ENCODE peak calls at places on chromosome 5, in four cellular contexts. X, L, Q and W are unnamed samples.

GRCh38 chr5:78483809-78484521 is 123.5 kb downstream of the SCAMP1 start:
- DNase-seq in L (no peak), Q (no peak), X (no peak), W (no peak)

GRCh38 chr5:78221964-78222451 is 72.5 kb downstream of the AP3B1 start:
- DNase-seq in L (no peak), X (no peak), Q (no peak), W (no peak)

GRCh38 chr5:43602456-43602817 is 543 bp upstream of the NNT start:
- DNase-seq in Q (peak; percentile 42), X (no peak), L (no peak), W (peak; percentile 68)

GRCh38 chr5:73540192-73540591 is 25.2 kb downstream of the ANKRA2 start:
- DNase-seq in L (no peak), Q (no peak), X (no peak), W (no peak)

GRCh38 chr5:3325206-3325605 is 270.4 kb upstream of the IRX1 start:
- DNase-seq in L (no peak), X (no peak), Q (peak; percentile 4), W (no peak)

GRCh38 chr5:121182788-121183490 is 668.7 kb upstream of the FTMT start:
- DNase-seq in L (no peak), X (no peak), Q (no peak), W (no peak)

GRCh38 chr5:86979801-86980510 is 287.7 kb upstream of the RASA1 start:
- DNase-seq in X (no peak), L (no peak), Q (peak; percentile 12), W (no peak)

GRCh38 chr5:68898961-68899471 is 194.8 kb upstream of the SLC30A5 start:
- DNase-seq in X (no peak), L (no peak), Q (peak; percentile 29), W (no peak)

GRCh38 chr5:130222638-130223037 is 318.4 kb downstream of the CHSY3 start:
- DNase-seq in X (no peak), L (no peak), Q (no peak), W (no peak)

GRCh38 chr5:72282878-72283277 is 37.2 kb downstream of the MRPS27 start:
- DNase-seq in Q (no peak), X (no peak), L (no peak), W (no peak)

GRCh38 chr5:141969783-141970741 is 1.2 kb downstream of the RNF14 start:
- DNase-seq in Q (peak; percentile 45), L (no peak), X (no peak), W (no peak)

GRCh38 chr5:144712090-144712489 is 541.4 kb downstream of the KCTD16 start:
- DNase-seq in Q (no peak), L (no peak), X (no peak), W (no peak)

GRCh38 chr5:124744170-124744911 is 2.1 kb downstream of the ZNF608 start:
- DNase-seq in L (peak; percentile 58), Q (no peak), X (no peak), W (peak; percentile 84)

GRCh38 chr5:27276119-27276518 is 237.7 kb upstream of the CDH9 start:
- DNase-seq in Q (no peak), X (no peak), L (no peak), W (no peak)

GRCh38 chr5:66498791-66499207 is 97.4 kb upstream of the MAST4 start:
- DNase-seq in L (no peak), X (no peak), Q (no peak), W (peak; percentile 20)

GRCh38 chr5:151947924-151948323 is 23.3 kb upstream of the GLRA1 start:
- DNase-seq in Q (no peak), X (no peak), L (no peak), W (no peak)

GRCh38 chr5:143714629-143715028 is 97.3 kb upstream of the HMHB1 start:
- DNase-seq in L (no peak), Q (no peak), X (no peak), W (no peak)

GRCh38 chr5:158170060-158170459 is 311.1 kb upstream of the CLINT1 start:
- DNase-seq in L (no peak), Q (no peak), X (no peak), W (no peak)

GRCh38 chr5:65913519-65913918 is 12.9 kb upstream of the ERBIN start:
- DNase-seq in L (no peak), Q (no peak), X (no peak), W (no peak)

GRCh38 chr5:31833005-31833404 is 194.1 kb downstream of the PDZD2 start:
- DNase-seq in L (no peak), Q (no peak), X (no peak), W (no peak)

GRCh38 chr5:60977956-60978737 is 33.1 kb downstream of the NDUFAF2 start:
- DNase-seq in X (no peak), L (no peak), Q (no peak), W (no peak)

GRCh38 chr5:36323926-36324781 is 22.5 kb upstream of the RANBP3L start:
- DNase-seq in X (no peak), Q (no peak), L (no peak), W (peak; percentile 57)

GRCh38 chr5:41598011-41598410 is 87.6 kb upstream of the PLCXD3 start:
- DNase-seq in L (no peak), X (no peak), Q (no peak), W (no peak)

GRCh38 chr5:164597293-164597900 is 1092.0 kb downstream of the MAT2B start:
- DNase-seq in Q (no peak), L (no peak), X (no peak), W (peak; percentile 6)

GRCh38 chr5:133397432-133397831 is 214.9 kb downstream of the FSTL4 start:
- DNase-seq in L (no peak), X (no peak), Q (no peak), W (no peak)

GRCh38 chr5:1190915-1191314 is 10.5 kb upstream of the SLC6A19 start:
- DNase-seq in Q (no peak), L (no peak), X (no peak), W (peak; percentile 30)

GRCh38 chr5:37112383-37112991 is 136.7 kb downstream of the CPLANE1 start:
- DNase-seq in L (no peak), Q (no peak), X (no peak), W (no peak)